ENCODE peak calls at places on chromosomes 6 and 20, in ten cellular contexts. One of them, this sample, is unnamed.

GRCh38 chr20:56411759-56412472 is at the start of gene CASS4:
- DNase-seq in breast epithelium: no peak
- DNase-seq in adrenal gland: no peak
- DNase-seq in lower leg skin: peak; percentile 77
- DNase-seq in vagina: no peak
- DNase-seq in esophagus squamous epithelium: no peak
- DNase-seq in endothelial cell of umbilical vein: peak; percentile 30
- DNase-seq in A549: no peak
- DNase-seq in prostate gland: no peak
- DNase-seq in thyroid gland: no peak
- DNase-seq in this sample: no peak

GRCh38 chr6:106165885-106166485 is 79.8 kb downstream of the PRDM1 start:
- DNase-seq in thyroid gland: no peak
- DNase-seq in lower leg skin: no peak
- DNase-seq in endothelial cell of umbilical vein: no peak
- DNase-seq in esophagus squamous epithelium: no peak
- DNase-seq in adrenal gland: no peak
- DNase-seq in vagina: no peak
- DNase-seq in A549: no peak
- DNase-seq in breast epithelium: no peak
- DNase-seq in prostate gland: no peak
- DNase-seq in this sample: no peak

GRCh38 chr20:56949318-56949717 is 317.1 kb downstream of the BMP7 start:
- DNase-seq in A549: no peak
- DNase-seq in lower leg skin: no peak
- DNase-seq in prostate gland: no peak
- DNase-seq in endothelial cell of umbilical vein: no peak
- DNase-seq in vagina: no peak
- DNase-seq in adrenal gland: no peak
- DNase-seq in thyroid gland: no peak
- DNase-seq in breast epithelium: no peak
- DNase-seq in esophagus squamous epithelium: no peak
- DNase-seq in this sample: no peak

GRCh38 chr20:39910536-39910935 is 778.5 kb downstream of the MAFB start:
- DNase-seq in breast epithelium: peak; percentile 46
- DNase-seq in A549: no peak
- DNase-seq in thyroid gland: peak; percentile 59
- DNase-seq in endothelial cell of umbilical vein: no peak
- DNase-seq in vagina: no peak
- DNase-seq in esophagus squamous epithelium: no peak
- DNase-seq in prostate gland: no peak
- DNase-seq in lower leg skin: peak; percentile 88
- DNase-seq in adrenal gland: peak; percentile 28
- DNase-seq in this sample: no peak

GRCh38 chr20:14142171-14142570 is 146.9 kb downstream of the MACROD2 start:
- DNase-seq in prostate gland: peak; percentile 41
- DNase-seq in lower leg skin: no peak
- DNase-seq in thyroid gland: peak; percentile 59
- DNase-seq in vagina: no peak
- DNase-seq in endothelial cell of umbilical vein: peak; percentile 1
- DNase-seq in adrenal gland: peak; percentile 46
- DNase-seq in esophagus squamous epithelium: no peak
- DNase-seq in A549: peak; percentile 58
- DNase-seq in breast epithelium: peak; percentile 48
- DNase-seq in this sample: peak; percentile 48

GRCh38 chr6:2862712-2863174 is 21.1 kb upstream of the SERPINB1 start:
- DNase-seq in A549: no peak
- DNase-seq in thyroid gland: no peak
- DNase-seq in lower leg skin: no peak
- DNase-seq in endothelial cell of umbilical vein: no peak
- DNase-seq in esophagus squamous epithelium: no peak
- DNase-seq in prostate gland: no peak
- DNase-seq in breast epithelium: no peak
- DNase-seq in adrenal gland: no peak
- DNase-seq in vagina: no peak
- DNase-seq in this sample: no peak

GRCh38 chr6:29631860-29632731 is 887 bp downstream of the GABBR1 start:
- DNase-seq in vagina: no peak
- DNase-seq in esophagus squamous epithelium: no peak
- DNase-seq in A549: peak; percentile 21
- DNase-seq in adrenal gland: peak; percentile 69
- DNase-seq in breast epithelium: peak; percentile 54
- DNase-seq in thyroid gland: peak; percentile 50
- DNase-seq in endothelial cell of umbilical vein: peak; percentile 36
- DNase-seq in lower leg skin: peak; percentile 95
- DNase-seq in prostate gland: peak; percentile 58
- DNase-seq in this sample: no peak

GRCh38 chr20:4161447-4162251 is 146.3 kb upstream of the RNF24 start:
- DNase-seq in adrenal gland: no peak
- DNase-seq in A549: no peak
- DNase-seq in prostate gland: peak; percentile 54
- DNase-seq in breast epithelium: peak; percentile 40
- DNase-seq in esophagus squamous epithelium: no peak
- DNase-seq in vagina: no peak
- DNase-seq in thyroid gland: peak; percentile 83
- DNase-seq in lower leg skin: no peak
- DNase-seq in endothelial cell of umbilical vein: no peak
- DNase-seq in this sample: no peak

GRCh38 chr6:65728879-65729479 is 22.0 kb upstream of the EYS start:
- DNase-seq in prostate gland: no peak
- DNase-seq in thyroid gland: no peak
- DNase-seq in lower leg skin: no peak
- DNase-seq in vagina: no peak
- DNase-seq in A549: no peak
- DNase-seq in endothelial cell of umbilical vein: no peak
- DNase-seq in adrenal gland: no peak
- DNase-seq in breast epithelium: no peak
- DNase-seq in esophagus squamous epithelium: no peak
- DNase-seq in this sample: no peak

GRCh38 chr20:13936781-13937576 is 53.4 kb downstream of the SEL1L2 start:
- DNase-seq in prostate gland: no peak
- DNase-seq in endothelial cell of umbilical vein: no peak
- DNase-seq in adrenal gland: no peak
- DNase-seq in esophagus squamous epithelium: no peak
- DNase-seq in lower leg skin: no peak
- DNase-seq in breast epithelium: no peak
- DNase-seq in A549: no peak
- DNase-seq in thyroid gland: no peak
- DNase-seq in vagina: no peak
- DNase-seq in this sample: no peak

GRCh38 chr6:33004940-33005339 is 4.5 kb downstream of the HLA-DOA start:
- DNase-seq in endothelial cell of umbilical vein: no peak
- DNase-seq in prostate gland: no peak
- DNase-seq in breast epithelium: no peak
- DNase-seq in thyroid gland: no peak
- DNase-seq in esophagus squamous epithelium: no peak
- DNase-seq in vagina: no peak
- DNase-seq in lower leg skin: no peak
- DNase-seq in adrenal gland: no peak
- DNase-seq in A549: no peak
- DNase-seq in this sample: no peak

GRCh38 chr6:33000053-33000452 is 9.3 kb downstream of the HLA-DOA start:
- DNase-seq in endothelial cell of umbilical vein: no peak
- DNase-seq in adrenal gland: no peak
- DNase-seq in A549: no peak
- DNase-seq in lower leg skin: no peak
- DNase-seq in vagina: no peak
- DNase-seq in prostate gland: no peak
- DNase-seq in esophagus squamous epithelium: no peak
- DNase-seq in breast epithelium: no peak
- DNase-seq in thyroid gland: no peak
- DNase-seq in this sample: no peak

DNA sequence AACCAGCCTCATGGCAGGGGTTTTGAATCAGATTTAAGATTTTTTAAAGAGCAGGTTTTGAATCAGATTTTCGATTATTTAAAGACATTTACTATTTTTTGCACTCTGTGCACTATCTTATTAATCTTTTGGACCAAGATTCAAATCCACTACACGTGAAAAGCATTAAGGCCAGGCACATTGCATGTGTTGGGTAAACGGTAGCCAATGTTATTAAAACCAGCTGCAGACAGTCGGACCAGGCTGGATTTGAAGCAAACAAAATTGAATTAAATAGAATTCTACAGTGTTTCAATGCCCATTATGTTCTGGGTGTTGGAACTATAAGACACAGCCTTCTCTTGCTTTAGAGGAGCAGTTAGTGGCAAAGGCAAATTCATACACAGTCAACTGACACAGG is 7.7 kb downstream of the HLA-DOA start:
- DNase-seq in endothelial cell of umbilical vein: no peak
- DNase-seq in esophagus squamous epithelium: no peak
- DNase-seq in A549: no peak
- DNase-seq in vagina: no peak
- DNase-seq in thyroid gland: no peak
- DNase-seq in prostate gland: no peak
- DNase-seq in lower leg skin: no peak
- DNase-seq in breast epithelium: no peak
- DNase-seq in adrenal gland: no peak
- DNase-seq in this sample: no peak
- TF ChIP-seq POLR2A in endothelial cell of umbilical vein: no peak
- TF ChIP-seq POLR2A in esophagus squamous epithelium: no peak
- TF ChIP-seq POLR2A in A549: no peak
- TF ChIP-seq POLR2A in vagina: no peak
- TF ChIP-seq POLR2A in thyroid gland: no peak
- TF ChIP-seq POLR2A in prostate gland: no peak
- TF ChIP-seq POLR2A in lower leg skin: no peak
- TF ChIP-seq POLR2A in breast epithelium: no peak
- TF ChIP-seq POLR2A in adrenal gland: no peak
- TF ChIP-seq POLR2A in this sample: no peak

GRCh38 chr6:42385339-42385738 is 66.4 kb downstream of the TRERF1 start:
- DNase-seq in thyroid gland: no peak
- DNase-seq in endothelial cell of umbilical vein: no peak
- DNase-seq in esophagus squamous epithelium: no peak
- DNase-seq in prostate gland: no peak
- DNase-seq in vagina: no peak
- DNase-seq in adrenal gland: no peak
- DNase-seq in A549: no peak
- DNase-seq in lower leg skin: no peak
- DNase-seq in breast epithelium: no peak
- DNase-seq in this sample: no peak

GRCh38 chr6:42387336-42387735 is 64.4 kb downstream of the TRERF1 start:
- DNase-seq in prostate gland: no peak
- DNase-seq in esophagus squamous epithelium: no peak
- DNase-seq in breast epithelium: no peak
- DNase-seq in thyroid gland: no peak
- DNase-seq in A549: no peak
- DNase-seq in lower leg skin: no peak
- DNase-seq in adrenal gland: no peak
- DNase-seq in endothelial cell of umbilical vein: no peak
- DNase-seq in vagina: no peak
- DNase-seq in this sample: no peak

GRCh38 chr6:42380208-42380979 is 71.3 kb downstream of the TRERF1 start:
- DNase-seq in endothelial cell of umbilical vein: no peak
- DNase-seq in A549: no peak
- DNase-seq in esophagus squamous epithelium: no peak
- DNase-seq in lower leg skin: no peak
- DNase-seq in prostate gland: no peak
- DNase-seq in thyroid gland: no peak
- DNase-seq in vagina: no peak
- DNase-seq in adrenal gland: no peak
- DNase-seq in breast epithelium: no peak
- DNase-seq in this sample: no peak

GRCh38 chr6:42381850-42382249 is 69.9 kb downstream of the TRERF1 start:
- DNase-seq in adrenal gland: no peak
- DNase-seq in endothelial cell of umbilical vein: no peak
- DNase-seq in A549: no peak
- DNase-seq in thyroid gland: no peak
- DNase-seq in vagina: no peak
- DNase-seq in lower leg skin: no peak
- DNase-seq in esophagus squamous epithelium: no peak
- DNase-seq in prostate gland: no peak
- DNase-seq in breast epithelium: no peak
- DNase-seq in this sample: no peak

DNA sequence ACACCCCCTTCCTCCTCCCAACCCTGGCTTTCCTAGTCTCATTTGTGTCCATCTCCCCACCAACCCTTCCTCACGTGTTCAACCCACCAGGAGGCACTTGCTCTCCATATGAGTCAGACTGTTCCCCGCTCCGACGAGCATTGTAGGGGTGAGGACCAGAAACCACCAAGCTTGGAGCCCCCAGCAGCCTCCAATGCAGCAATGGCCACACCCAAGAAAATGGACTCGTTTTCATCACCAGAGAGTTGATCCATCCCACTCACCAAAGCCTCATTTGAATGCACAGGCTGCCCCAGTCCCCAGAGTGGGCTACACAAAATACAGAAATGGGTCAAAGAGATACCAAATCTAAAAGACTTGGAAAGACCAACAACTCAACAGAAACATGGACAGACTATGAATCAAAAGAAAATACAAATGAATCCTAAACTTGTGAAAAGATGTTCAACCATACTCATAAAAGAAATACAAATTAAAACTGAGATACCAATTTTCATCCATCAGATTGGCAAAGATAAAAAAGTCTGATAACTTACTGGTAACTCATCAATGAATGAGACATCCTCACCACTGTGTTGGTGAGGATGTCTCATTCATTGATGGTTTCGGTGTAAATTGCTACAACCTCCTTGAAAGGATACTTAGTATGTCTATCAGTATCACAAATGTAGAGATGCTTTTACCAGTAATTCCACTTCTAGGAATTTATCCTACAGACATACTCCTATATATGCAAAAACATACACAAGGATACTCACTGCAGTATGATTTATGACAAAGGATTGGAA is 68.1 kb downstream of the TRERF1 start:
- DNase-seq in A549: no peak
- DNase-seq in prostate gland: no peak
- DNase-seq in lower leg skin: no peak
- DNase-seq in endothelial cell of umbilical vein: no peak
- DNase-seq in vagina: no peak
- DNase-seq in esophagus squamous epithelium: no peak
- DNase-seq in adrenal gland: no peak
- DNase-seq in breast epithelium: no peak
- DNase-seq in thyroid gland: no peak
- DNase-seq in this sample: no peak
- TF ChIP-seq POLR2A in A549: no peak
- TF ChIP-seq POLR2A in prostate gland: no peak
- TF ChIP-seq POLR2A in lower leg skin: no peak
- TF ChIP-seq POLR2A in endothelial cell of umbilical vein: no peak
- TF ChIP-seq POLR2A in vagina: no peak
- TF ChIP-seq POLR2A in esophagus squamous epithelium: no peak
- TF ChIP-seq POLR2A in adrenal gland: no peak
- TF ChIP-seq POLR2A in breast epithelium: no peak
- TF ChIP-seq POLR2A in thyroid gland: no peak
- TF ChIP-seq POLR2A in this sample: no peak

GRCh38 chr20:59150821-59151251 is 12.8 kb upstream of the ZNF831 start:
- DNase-seq in A549: no peak
- DNase-seq in prostate gland: no peak
- DNase-seq in adrenal gland: no peak
- DNase-seq in esophagus squamous epithelium: no peak
- DNase-seq in endothelial cell of umbilical vein: no peak
- DNase-seq in breast epithelium: no peak
- DNase-seq in thyroid gland: no peak
- DNase-seq in vagina: no peak
- DNase-seq in lower leg skin: peak; percentile 86
- DNase-seq in this sample: no peak
- TF ChIP-seq POLR2A in A549: no peak
- TF ChIP-seq POLR2A in prostate gland: no peak
- TF ChIP-seq POLR2A in adrenal gland: no peak
- TF ChIP-seq POLR2A in esophagus squamous epithelium: no peak
- TF ChIP-seq POLR2A in endothelial cell of umbilical vein: no peak
- TF ChIP-seq POLR2A in breast epithelium: no peak
- TF ChIP-seq POLR2A in thyroid gland: no peak
- TF ChIP-seq POLR2A in vagina: no peak
- TF ChIP-seq POLR2A in lower leg skin: no peak
- TF ChIP-seq POLR2A in this sample: no peak

GRCh38 chr6:149941583-149942460 is at the start of gene ULBP2:
- DNase-seq in adrenal gland: peak; percentile 88
- DNase-seq in prostate gland: peak; percentile 70
- DNase-seq in endothelial cell of umbilical vein: peak; percentile 97
- DNase-seq in lower leg skin: peak; percentile 97
- DNase-seq in esophagus squamous epithelium: peak; percentile 18
- DNase-seq in A549: peak; percentile 87
- DNase-seq in thyroid gland: peak; percentile 78
- DNase-seq in vagina: peak; percentile 93
- DNase-seq in breast epithelium: peak; percentile 72
- DNase-seq in this sample: peak; percentile 86
- TF ChIP-seq POLR2A in adrenal gland: peak; percentile 38
- TF ChIP-seq POLR2A in prostate gland: no peak
- TF ChIP-seq POLR2A in endothelial cell of umbilical vein: peak; percentile 98
- TF ChIP-seq POLR2A in lower leg skin: no peak
- TF ChIP-seq POLR2A in esophagus squamous epithelium: no peak
- TF ChIP-seq POLR2A in A549: no peak
- TF ChIP-seq POLR2A in thyroid gland: peak; percentile 48
- TF ChIP-seq POLR2A in vagina: peak; percentile 21
- TF ChIP-seq POLR2A in breast epithelium: no peak
- TF ChIP-seq POLR2A in this sample: peak; percentile 32